ENCODE peak calls at places on chromosomes 16 and 17, in five cellular contexts. P is left ventricle myocardium inferior; F is HAP-1; M is NCI-H748 treated with DMSO at 0.1 percent for 48 hours; K is stimulated activated CD8-positive, alpha-beta memory T cell treated with anti-CD3 and anti-CD28 coated beads, Interleukin-7, amount 100 ng/mL, for 1 hour. R is an unnamed sample.

GRCh38 chr17:13558588-13558987 is 43.1 kb downstream of the HS3ST3A1 start:
- DNase-seq in K (no peak), F (no peak), M (no peak), P (no peak), R (no peak)

GRCh38 chr16:13913374-13914292 is 6.3 kb upstream of the ERCC4 start:
- DNase-seq in F (no peak), P (no peak), M (no peak), K (no peak), R (no peak)

GRCh38 chr16:64969221-64969620 is 152.6 kb downstream of the CDH11 start:
- DNase-seq in M (no peak), P (no peak), K (no peak), F (no peak), R (no peak)

GRCh38 chr17:15341385-15341849 is at the start of gene TEKT3:
- DNase-seq in P (peak), F (no peak), K (no peak), M (peak), R (peak)

GRCh38 chr16:2715519-2715918 is 4.5 kb downstream of the PRSS27 start:
- DNase-seq in K (peak), P (peak), M (no peak), F (peak), R (peak)

GRCh38 chr16:75566889-75567255 is 693 bp downstream of the GABARAPL2 start:
- DNase-seq in M (no peak), F (peak), P (no peak), K (no peak), R (no peak)

GRCh38 chr16:102060-102855 is 24.2 kb downstream of the MPG start:
- DNase-seq in M (no peak), F (no peak), P (peak), K (no peak), R (no peak)

GRCh38 chr16:58360041-58360634 is 32.1 kb upstream of the GINS3 start:
- DNase-seq in M (no peak), P (no peak), K (no peak), F (no peak), R (no peak)

R was measured in neuronal stem cell.